ENCODE peak calls at places on chromosome 4, in four cellular contexts. B is A549, J is HepG2, Y is lower lobe of right lung. D is an unnamed sample.

GRCh38 chr4:1882850-1883271 is 11.7 kb downstream of the NSD2 start:
- DNase-seq in B (no peak), J (no peak), Y (no peak), D (no peak)

GRCh38 chr4:1758306-1759121 is 34.6 kb upstream of the FGFR3 start:
- DNase-seq in B (no peak), J (no peak), Y (no peak), D (no peak)

GRCh38 chr4:84254537-84254936 is 244.6 kb downstream of the NKX6-1 start:
- DNase-seq in B (no peak), J (no peak), Y (no peak), D (no peak)

GRCh38 chr4:148978301-148978700 is 536.1 kb upstream of the NR3C2 start:
- DNase-seq in B (no peak), J (no peak), Y (no peak), D (no peak)

GRCh38 chr4:82360298-82361177 is 13.3 kb downstream of the HNRNPD start:
- DNase-seq in B (peak; percentile 27), J (no peak), Y (no peak), D (peak; percentile 50)

GRCh38 chr4:22678851-22679517 is 13.8 kb upstream of the GBA3 start:
- DNase-seq in B (no peak), J (no peak), Y (no peak), D (no peak)

GRCh38 chr4:17286737-17287460 is 225.0 kb downstream of the QDPR start:
- DNase-seq in B (no peak), J (no peak), Y (no peak), D (no peak)

GRCh38 chr4:136650541-136651277 is 881.6 kb downstream of the PCDH18 start:
- DNase-seq in B (peak; percentile 1), J (peak; percentile 2), Y (no peak), D (no peak)

GRCh38 chr4:189087981-189088380 is 852.7 kb upstream of the FRG1 start:
- DNase-seq in B (no peak), J (no peak), Y (no peak), D (no peak)

GRCh38 chr4:189081831-189082230 is 858.8 kb upstream of the FRG1 start:
- DNase-seq in B (no peak), J (no peak), Y (no peak), D (no peak)

GRCh38 chr4:189088783-189089182 is 851.9 kb upstream of the FRG1 start:
- DNase-seq in B (no peak), J (no peak), Y (no peak), D (no peak)

GRCh38 chr4:189083769-189084168 is 856.9 kb upstream of the FRG1 start:
- DNase-seq in B (no peak), J (no peak), Y (no peak), D (no peak)

GRCh38 chr4:189084671-189085070 is 856.0 kb upstream of the FRG1 start:
- DNase-seq in B (peak; percentile 5), J (no peak), Y (no peak), D (no peak)
- TF ChIP-seq CTCF in B (no peak), J (no peak), Y (no peak), D (no peak)

GRCh38 chr4:26782830-26783202 is 77.8 kb upstream of the STIM2 start:
- DNase-seq in B (no peak), J (no peak), Y (no peak), D (no peak)
- H3K4me1 ChIP-seq in B (peaks cover 7% of the 10 kb centered on the region), J (peaks cover 5% of the 10 kb centered on the region), Y (peaks cover 10% of the 10 kb centered on the region), D (peaks cover 52% of the 10 kb centered on the region)

DNA sequence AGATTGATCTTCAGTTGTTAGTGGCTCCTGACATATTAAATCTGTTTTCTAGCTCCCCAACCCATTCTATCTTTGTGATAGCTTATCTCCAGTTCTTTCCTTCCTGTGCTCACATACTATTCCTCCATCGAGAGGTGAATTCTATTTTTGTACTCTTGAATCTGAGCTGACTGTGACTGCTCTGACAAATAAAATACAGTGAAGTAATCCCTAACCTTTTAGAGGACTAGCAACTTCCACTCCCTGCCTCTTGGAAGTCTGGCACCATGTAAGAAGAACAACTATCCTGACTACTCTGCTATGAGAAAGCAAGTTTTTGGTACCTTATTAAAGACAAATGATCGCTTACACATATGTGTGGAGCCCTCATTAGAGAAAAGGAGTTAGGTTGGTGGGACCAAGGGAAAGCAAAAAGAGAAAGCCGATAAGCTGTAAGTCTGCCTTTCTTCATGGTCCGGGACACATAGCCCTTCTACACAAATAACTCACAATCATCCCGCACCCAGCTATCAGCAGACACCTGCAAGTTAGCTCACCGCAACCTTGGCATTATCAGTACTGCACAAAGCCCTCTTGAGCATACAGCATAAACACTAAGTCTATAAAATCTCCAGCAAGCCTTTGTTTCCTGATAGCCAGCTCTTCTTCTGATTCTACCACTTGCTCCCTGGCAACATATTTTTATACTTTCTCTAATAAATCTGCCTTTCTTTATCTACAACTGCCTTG is 13.5 kb upstream of the PPM1K start:
- DNase-seq in B (no peak), J (no peak), Y (no peak), D (no peak)
- TF ChIP-seq CTCF in B (no peak), J (no peak), Y (no peak), D (no peak)

GRCh38 chr4:176779421-176779820 is 13.3 kb downstream of the VEGFC start:
- DNase-seq in B (no peak), J (no peak), Y (no peak), D (no peak)
- H3K4me1 ChIP-seq in B (peaks cover 81% of the 10 kb centered on the region), J (no peaks in the 10 kb centered on the region), Y (no peaks in the 10 kb centered on the region), D (no peaks in the 10 kb centered on the region)

D was measured in OCI-LY7.